ENCODE peak calls at places on chromosomes 5 and 9, in nine cellular contexts. Y is activated CD8-positive, alpha-beta T cell treated with anti-CD3 and anti-CD28 coated beads, Interleukin-2, amount 10 ng/mL, durations not matched to agents 7 days and 5 days; N is endothelial cell; P is B cell; C is WERI-Rb-1; F is spleen; I is activated CD8-positive, alpha-beta memory T cell treated with anti-CD3 and anti-CD28 coated beads for 24 hours; T is COR-L47; B is C1 segment of cervical spinal cord. A is an unnamed sample.

GRCh38 chr9:102867488-102867887 is 127.6 kb upstream of the CYLC2 start:
- DNase-seq in Y (no peak), F (no peak), P (no peak), B (no peak), C (no peak), N (no peak), T (no peak), I (no peak), A (no peak)

GRCh38 chr5:172758077-172758835 is 12.7 kb downstream of the DUSP1 start:
- DNase-seq in C (no peak), Y (no peak), P (no peak), N (no peak), I (no peak), T (no peak), B (no peak), F (peak; percentile 36), A (no peak)

GRCh38 chr9:77291714-77292113 is 114.4 kb downstream of the VPS13A start:
- DNase-seq in B (no peak), P (no peak), C (peak; percentile 17), F (no peak), T (no peak), I (no peak), Y (no peak), N (peak; percentile 17), A (no peak)

GRCh38 chr9:114662081-114662989 is 4.7 kb upstream of the TEX53 start:
- DNase-seq in I (peak; percentile 84), C (peak; percentile 80), F (no peak), T (peak; percentile 23), Y (peak; percentile 82), P (peak; percentile 73), N (peak; percentile 76), B (peak; percentile 5), A (peak; percentile 79)

GRCh38 chr9:123011878-123012528 is 21.5 kb upstream of the GPR21 start:
- DNase-seq in T (no peak), B (no peak), Y (no peak), N (no peak), I (no peak), F (no peak), C (no peak), P (no peak), A (no peak)

GRCh38 chr5:119105971-119106370 is 35.1 kb downstream of the DMXL1 start:
- DNase-seq in C (no peak), Y (no peak), F (no peak), B (no peak), T (no peak), N (no peak), I (no peak), P (no peak), A (no peak)

GRCh38 chr9:134289241-134289875 is 36.9 kb upstream of the RXRA start:
- DNase-seq in T (no peak), I (no peak), C (no peak), Y (no peak), F (peak; percentile 38), N (no peak), B (no peak), P (no peak), A (no peak)

GRCh38 chr5:176740702-176741565 is 69.4 kb upstream of the UNC5A start:
- DNase-seq in Y (no peak), F (peak; percentile 64), T (no peak), B (no peak), C (no peak), P (no peak), I (peak; percentile 51), N (peak; percentile 2), A (peak; percentile 81)

GRCh38 chr5:33800221-33800950 is 91.4 kb downstream of the ADAMTS12 start:
- DNase-seq in F (no peak), N (no peak), B (no peak), I (no peak), Y (no peak), T (no peak), P (no peak), C (no peak), A (no peak)

GRCh38 chr9:129486496-129487306 is 134.2 kb downstream of the C9orf50 start:
- DNase-seq in F (no peak), I (peak; percentile 64), B (peak; percentile 16), Y (no peak), T (no peak), C (peak; percentile 63), P (no peak), N (no peak), A (no peak)

GRCh38 chr5:154642499-154643245 is 112.5 kb upstream of the LARP1 start:
- DNase-seq in I (no peak), C (peak; percentile 56), T (no peak), F (no peak), B (no peak), Y (no peak), P (no peak), N (no peak), A (no peak)

GRCh38 chr9:18327106-18327505 is 146.8 kb upstream of the ADAMTSL1 start:
- DNase-seq in C (no peak), B (no peak), N (no peak), F (no peak), Y (no peak), I (no peak), P (no peak), T (no peak), A (no peak)

GRCh38 chr5:2687746-2688145 is 63.7 kb downstream of the IRX2 start:
- DNase-seq in C (no peak), I (no peak), N (no peak), B (no peak), F (no peak), P (no peak), T (no peak), Y (no peak), A (no peak)

GRCh38 chr5:62475072-62475471 is 62.5 kb downstream of the IPO11 start:
- DNase-seq in B (no peak), P (no peak), N (no peak), I (no peak), T (no peak), F (no peak), Y (no peak), C (no peak), A (no peak)

GRCh38 chr5:149605354-149605997 is 24.2 kb downstream of the ARHGEF37 start:
- DNase-seq in I (no peak), C (no peak), Y (no peak), F (no peak), B (no peak), N (no peak), P (no peak), T (no peak), A (no peak)

GRCh38 chr9:88833946-88834345 is 157.3 kb upstream of the S1PR3 start:
- DNase-seq in C (no peak), T (no peak), B (no peak), N (no peak), F (no peak), I (no peak), Y (no peak), P (no peak), A (no peak)

GRCh38 chr9:112334319-112334828 is 955 bp upstream of the PTBP3 start:
- DNase-seq in I (no peak), P (peak; percentile 32), Y (peak; percentile 68), C (no peak), N (no peak), T (no peak), B (no peak), F (no peak), A (no peak)

A was measured in vagina.